ENCODE peak calls at places on chromosomes 16 and 17, in five cellular contexts. One of them, this sample, is unnamed.

GRCh38 chr17:49197346-49197998 is 12.9 kb downstream of the GNGT2 start:
- DNase-seq in brain microvascular endothelial cell: no peak
- DNase-seq in stomach: no peak
- DNase-seq in HFF-Myc: no peak
- DNase-seq in fibroblast of mammary gland: no peak
- DNase-seq in this sample: no peak

GRCh38 chr16:56896244-56896643 is 31.2 kb downstream of the SLC12A3 start:
- DNase-seq in HFF-Myc: no peak
- DNase-seq in stomach: peak; percentile 41
- DNase-seq in brain microvascular endothelial cell: no peak
- DNase-seq in fibroblast of mammary gland: no peak
- DNase-seq in this sample: no peak

GRCh38 chr16:71537643-71538042 is 11.4 kb downstream of the CHST4 start:
- DNase-seq in brain microvascular endothelial cell: peak; percentile 38
- DNase-seq in stomach: no peak
- DNase-seq in fibroblast of mammary gland: peak; percentile 47
- DNase-seq in HFF-Myc: no peak
- DNase-seq in this sample: peak; percentile 25

GRCh38 chr17:49996121-49996494 is 1.1 kb upstream of the DLX3 start:
- DNase-seq in fibroblast of mammary gland: no peak
- DNase-seq in HFF-Myc: no peak
- DNase-seq in brain microvascular endothelial cell: no peak
- DNase-seq in stomach: no peak
- DNase-seq in this sample: no peak

GRCh38 chr17:31321481-31321880 is at the start of gene EVI2A:
- DNase-seq in stomach: no peak
- DNase-seq in brain microvascular endothelial cell: peak; percentile 66
- DNase-seq in HFF-Myc: peak; percentile 85
- DNase-seq in fibroblast of mammary gland: peak; percentile 92
- DNase-seq in this sample: no peak

GRCh38 chr17:17818088-17818526 is 18.7 kb downstream of the SREBF1 start:
- DNase-seq in HFF-Myc: no peak
- DNase-seq in stomach: no peak
- DNase-seq in brain microvascular endothelial cell: no peak
- DNase-seq in fibroblast of mammary gland: peak; percentile 65
- DNase-seq in this sample: no peak

GRCh38 chr17:80023261-80024205 is 12.1 kb downstream of the TBC1D16 start:
- DNase-seq in HFF-Myc: no peak
- DNase-seq in stomach: no peak
- DNase-seq in fibroblast of mammary gland: no peak
- DNase-seq in brain microvascular endothelial cell: no peak
- DNase-seq in this sample: no peak

GRCh38 chr17:41919840-41920579 is 1.3 kb upstream of the ACLY start:
- DNase-seq in stomach: no peak
- DNase-seq in brain microvascular endothelial cell: no peak
- DNase-seq in HFF-Myc: no peak
- DNase-seq in fibroblast of mammary gland: peak; percentile 72
- DNase-seq in this sample: peak; percentile 52

GRCh38 chr16:24729967-24730815 is 740 bp downstream of the TNRC6A start:
- DNase-seq in fibroblast of mammary gland: peak; percentile 32
- DNase-seq in brain microvascular endothelial cell: peak; percentile 9
- DNase-seq in HFF-Myc: no peak
- DNase-seq in stomach: peak; percentile 33
- DNase-seq in this sample: no peak

GRCh38 chr16:57262841-57263584 is 18.0 kb downstream of the ARL2BP start:
- DNase-seq in fibroblast of mammary gland: no peak
- DNase-seq in HFF-Myc: no peak
- DNase-seq in brain microvascular endothelial cell: no peak
- DNase-seq in stomach: peak; percentile 59
- DNase-seq in this sample: no peak

GRCh38 chr16:70685938-70686375 is at the start of gene MTSS2:
- DNase-seq in brain microvascular endothelial cell: peak; percentile 48
- DNase-seq in fibroblast of mammary gland: peak; percentile 76
- DNase-seq in HFF-Myc: no peak
- DNase-seq in stomach: peak; percentile 83
- DNase-seq in this sample: peak; percentile 32

GRCh38 chr16:17424771-17425170 is 46.0 kb downstream of the XYLT1 start:
- DNase-seq in HFF-Myc: no peak
- DNase-seq in stomach: no peak
- DNase-seq in fibroblast of mammary gland: no peak
- DNase-seq in brain microvascular endothelial cell: no peak
- DNase-seq in this sample: no peak

GRCh38 chr17:81379523-81379942 is 15.7 kb upstream of the BAHCC1 start:
- DNase-seq in fibroblast of mammary gland: no peak
- DNase-seq in stomach: peak; percentile 90
- DNase-seq in brain microvascular endothelial cell: no peak
- DNase-seq in HFF-Myc: no peak
- DNase-seq in this sample: peak; percentile 69

GRCh38 chr17:29124931-29125270 is 55.3 kb downstream of the MYO18A start:
- DNase-seq in HFF-Myc: no peak
- DNase-seq in fibroblast of mammary gland: no peak
- DNase-seq in stomach: peak; percentile 96
- DNase-seq in brain microvascular endothelial cell: no peak
- DNase-seq in this sample: no peak

GRCh38 chr17:45093444-45094110 is 32.5 kb downstream of the NMT1 start:
- DNase-seq in stomach: no peak
- DNase-seq in brain microvascular endothelial cell: no peak
- DNase-seq in HFF-Myc: no peak
- DNase-seq in fibroblast of mammary gland: no peak
- DNase-seq in this sample: no peak

GRCh38 chr17:13031718-13032350 is 14.0 kb upstream of the ELAC2 start:
- DNase-seq in brain microvascular endothelial cell: peak; percentile 28
- DNase-seq in fibroblast of mammary gland: peak; percentile 59
- DNase-seq in HFF-Myc: no peak
- DNase-seq in stomach: peak; percentile 53
- DNase-seq in this sample: peak; percentile 7

GRCh38 chr17:79050591-79050990 is 24.0 kb upstream of the ENGASE start:
- DNase-seq in HFF-Myc: no peak
- DNase-seq in brain microvascular endothelial cell: no peak
- DNase-seq in fibroblast of mammary gland: no peak
- DNase-seq in stomach: no peak
- DNase-seq in this sample: no peak

GRCh38 chr17:7703584-7704574 is 1.1 kb upstream of the EFNB3 start:
- DNase-seq in brain microvascular endothelial cell: peak; percentile 38
- DNase-seq in HFF-Myc: peak; percentile 56
- DNase-seq in fibroblast of mammary gland: peak; percentile 54
- DNase-seq in stomach: peak; percentile 29
- DNase-seq in this sample: no peak

GRCh38 chr16:12362482-12363458 is 386.2 kb downstream of the SNX29 start:
- DNase-seq in stomach: no peak
- DNase-seq in HFF-Myc: no peak
- DNase-seq in brain microvascular endothelial cell: no peak
- DNase-seq in fibroblast of mammary gland: peak; percentile 25
- DNase-seq in this sample: no peak

GRCh38 chr16:88566158-88566557 is 4.0 kb upstream of the ZC3H18 start:
- DNase-seq in brain microvascular endothelial cell: peak; percentile 72
- DNase-seq in HFF-Myc: peak; percentile 31
- DNase-seq in stomach: no peak
- DNase-seq in fibroblast of mammary gland: peak; percentile 77
- DNase-seq in this sample: no peak

GRCh38 chr16:75501359-75501758 is 6.1 kb upstream of the CHST6 start:
- DNase-seq in stomach: no peak
- DNase-seq in fibroblast of mammary gland: no peak
- DNase-seq in brain microvascular endothelial cell: no peak
- DNase-seq in HFF-Myc: no peak
- DNase-seq in this sample: no peak

GRCh38 chr16:27774779-27775178 is 224.8 kb downstream of the KATNIP start:
- DNase-seq in brain microvascular endothelial cell: no peak
- DNase-seq in stomach: no peak
- DNase-seq in fibroblast of mammary gland: no peak
- DNase-seq in HFF-Myc: no peak
- DNase-seq in this sample: no peak

GRCh38 chr16:12580809-12581208 is 222.9 kb downstream of the CPPED1 start:
- DNase-seq in HFF-Myc: no peak
- DNase-seq in brain microvascular endothelial cell: no peak
- DNase-seq in stomach: no peak
- DNase-seq in fibroblast of mammary gland: no peak
- DNase-seq in this sample: no peak

GRCh38 chr17:6924121-6924676 is 71.7 kb upstream of the ALOX12 start:
- DNase-seq in stomach: no peak
- DNase-seq in fibroblast of mammary gland: no peak
- DNase-seq in HFF-Myc: no peak
- DNase-seq in brain microvascular endothelial cell: no peak
- DNase-seq in this sample: no peak

GRCh38 chr16:79792952-79793351 is 192.4 kb upstream of the MAF start:
- DNase-seq in HFF-Myc: no peak
- DNase-seq in brain microvascular endothelial cell: no peak
- DNase-seq in fibroblast of mammary gland: no peak
- DNase-seq in stomach: no peak
- DNase-seq in this sample: no peak

GRCh38 chr17:59342681-59343127 is 11.2 kb downstream of the YPEL2 start:
- DNase-seq in HFF-Myc: no peak
- DNase-seq in brain microvascular endothelial cell: no peak
- DNase-seq in stomach: no peak
- DNase-seq in fibroblast of mammary gland: no peak
- DNase-seq in this sample: no peak

GRCh38 chr16:35746281-35746962 is 2287.0 kb downstream of the TP53TG3F start:
- DNase-seq in HFF-Myc: no peak
- DNase-seq in fibroblast of mammary gland: no peak
- DNase-seq in brain microvascular endothelial cell: no peak
- DNase-seq in stomach: no peak
- DNase-seq in this sample: no peak

GRCh38 chr16:67164599-67165061 is at the start of gene HSF4:
- DNase-seq in stomach: peak; percentile 79
- DNase-seq in fibroblast of mammary gland: no peak
- DNase-seq in brain microvascular endothelial cell: no peak
- DNase-seq in HFF-Myc: no peak
- DNase-seq in this sample: no peak

GRCh38 chr16:67165121-67166034 is 833 bp downstream of the HSF4 start:
- DNase-seq in HFF-Myc: no peak
- DNase-seq in fibroblast of mammary gland: no peak
- DNase-seq in stomach: no peak
- DNase-seq in brain microvascular endothelial cell: no peak
- DNase-seq in this sample: no peak

GRCh38 chr16:67163164-67163902 is 1.2 kb upstream of the HSF4 start:
- DNase-seq in fibroblast of mammary gland: no peak
- DNase-seq in HFF-Myc: no peak
- DNase-seq in stomach: no peak
- DNase-seq in brain microvascular endothelial cell: no peak
- DNase-seq in this sample: no peak

GRCh38 chr16:67162439-67163163 is 1.9 kb upstream of the HSF4 start:
- DNase-seq in HFF-Myc: no peak
- DNase-seq in stomach: no peak
- DNase-seq in brain microvascular endothelial cell: no peak
- DNase-seq in fibroblast of mammary gland: no peak
- DNase-seq in this sample: no peak

GRCh38 chr16:67163903-67164558 is 514 bp upstream of the HSF4 start:
- DNase-seq in stomach: no peak
- DNase-seq in brain microvascular endothelial cell: no peak
- DNase-seq in fibroblast of mammary gland: no peak
- DNase-seq in HFF-Myc: no peak
- DNase-seq in this sample: no peak
- H3K4me3 ChIP-seq in stomach: peak overlapping the region; percentile 40
- H3K4me3 ChIP-seq in brain microvascular endothelial cell: no peak overlapping the region
- H3K4me3 ChIP-seq in fibroblast of mammary gland: no peak overlapping the region
- H3K4me3 ChIP-seq in HFF-Myc: peak overlapping the region; percentile 15
- H3K4me3 ChIP-seq in this sample: peak overlapping the region; percentile 35

DNA sequence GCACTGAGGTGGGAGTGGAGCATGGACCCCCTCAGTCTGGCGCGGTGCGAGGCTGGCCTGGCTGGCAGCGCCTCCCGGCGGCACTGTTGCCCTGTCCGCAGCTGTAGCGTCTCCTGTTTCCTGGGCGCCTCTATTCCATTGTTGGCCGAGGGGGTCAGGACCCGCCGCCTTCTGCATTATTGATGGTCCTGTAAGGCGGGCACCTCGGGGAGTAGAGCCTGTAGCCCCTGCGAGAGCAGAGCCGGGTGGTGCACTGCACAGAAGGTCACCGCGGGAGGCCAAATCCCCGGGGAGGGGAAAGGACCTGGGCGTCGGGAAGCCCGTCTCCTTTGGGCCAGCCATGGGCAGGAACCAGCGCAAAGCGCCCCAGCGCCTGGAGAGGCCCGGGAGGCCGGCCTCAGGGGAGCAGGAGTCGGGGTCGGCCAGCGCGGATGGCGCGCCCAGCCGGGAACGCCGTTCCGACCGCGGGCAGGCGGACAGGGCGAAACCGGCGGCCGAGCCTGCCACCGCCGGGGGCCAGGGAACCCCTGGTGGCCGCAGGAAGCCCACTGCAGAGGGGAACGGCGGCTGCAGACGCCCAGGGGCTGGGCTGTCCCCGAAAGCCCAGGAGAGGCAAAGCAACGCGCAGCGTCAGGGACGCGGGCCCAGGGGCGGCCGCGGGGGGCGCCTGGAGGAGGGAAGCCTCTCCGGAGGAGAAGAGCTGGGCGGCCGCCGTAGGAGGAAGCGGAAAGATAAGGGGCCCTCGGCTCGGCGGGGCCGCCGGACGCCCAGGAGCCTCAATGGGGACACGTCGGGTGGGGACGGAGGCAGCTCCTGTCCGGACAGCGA is at the start of gene MYO15B:
- DNase-seq in brain microvascular endothelial cell: no peak
- DNase-seq in HFF-Myc: no peak
- DNase-seq in fibroblast of mammary gland: no peak
- DNase-seq in stomach: peak; percentile 60
- DNase-seq in this sample: no peak
- TF ChIP-seq CTCF in brain microvascular endothelial cell: peak; percentile 46
- TF ChIP-seq CTCF in HFF-Myc: no peak
- TF ChIP-seq CTCF in fibroblast of mammary gland: peak; percentile 4
- TF ChIP-seq CTCF in stomach: peak; percentile 14
- TF ChIP-seq CTCF in this sample: no peak

DNA sequence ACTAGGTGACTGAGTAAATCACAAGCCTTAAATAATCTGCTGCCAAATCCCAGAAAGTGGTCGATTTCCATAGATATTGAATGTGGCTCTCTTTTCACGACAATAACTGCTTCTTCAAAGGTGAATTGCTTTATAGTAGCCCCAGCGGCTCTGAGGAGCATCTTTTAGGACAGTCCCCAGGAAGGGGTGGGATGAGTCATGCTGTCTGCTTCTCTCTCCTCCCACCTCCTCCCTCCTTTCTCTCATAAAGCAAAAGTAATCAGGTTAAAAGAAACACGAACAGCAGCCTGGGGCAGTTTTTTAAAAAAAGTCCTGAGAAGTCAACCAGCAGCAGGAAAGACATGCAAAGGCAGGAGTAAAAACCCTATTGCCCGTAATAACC is 1.8 kb downstream of the KIAA0513 start:
- DNase-seq in brain microvascular endothelial cell: no peak
- DNase-seq in HFF-Myc: no peak
- DNase-seq in stomach: no peak
- DNase-seq in fibroblast of mammary gland: peak; percentile 69
- DNase-seq in this sample: no peak
- H3K4me3 ChIP-seq in brain microvascular endothelial cell: no peak overlapping the region
- H3K4me3 ChIP-seq in HFF-Myc: no peak overlapping the region
- H3K4me3 ChIP-seq in stomach: peak overlapping the region; percentile 99
- H3K4me3 ChIP-seq in fibroblast of mammary gland: peak overlapping the region; percentile 59
- H3K4me3 ChIP-seq in this sample: no peak overlapping the region

GRCh38 chr17:63573634-63574033 is 23.4 kb downstream of the DCAF7 start:
- DNase-seq in brain microvascular endothelial cell: no peak
- DNase-seq in HFF-Myc: no peak
- DNase-seq in stomach: no peak
- DNase-seq in fibroblast of mammary gland: peak; percentile 10
- DNase-seq in this sample: no peak
- TF ChIP-seq CTCF in brain microvascular endothelial cell: peak; percentile 51
- TF ChIP-seq CTCF in HFF-Myc: peak; percentile 38
- TF ChIP-seq CTCF in stomach: no peak
- TF ChIP-seq CTCF in fibroblast of mammary gland: peak; percentile 39
- TF ChIP-seq CTCF in this sample: peak; percentile 51